ENCODE peak calls at places on chromosomes 16 and 17, in ten cellular contexts. X is astrocyte; M is SW 1271; V is NK-92 treated with Interleukin-12 subunit alpha and Interleukin-12 subunit beta, amount 100 ng/mL, for 24 hours; C is AML-193; B is SK-N-SH; G is iPS DF 6.9; P is H7; Y is brain microvascular endothelial cell; E is activated CD4-positive, alpha-beta T cell treated with anti-CD3 and anti-CD28 coated beads for 24 hours. Z is an unnamed sample.

GRCh38 chr17:64506201-64506575 is at the start of gene DDX5:
- DNase-seq in X (no peak), M (peak), V (peak), C (peak), B (peak), G (peak), P (peak), Y (peak), E (peak), Z (peak)

GRCh38 chr16:69150146-69150865 is 17.9 kb downstream of the UTP4 start:
- DNase-seq in X (peak), M (peak), V (no peak), C (peak), B (peak), G (no peak), P (peak), Y (peak), E (peak), Z (peak)

GRCh38 chr16:56032072-56032471 is 156.9 kb upstream of the CES5A start:
- DNase-seq in X (no peak), M (no peak), V (no peak), C (no peak), B (no peak), G (no peak), P (no peak), Y (no peak), E (no peak), Z (no peak)

GRCh38 chr17:41457656-41458055 is 9.5 kb downstream of the KRT32 start:
- DNase-seq in X (no peak), M (no peak), V (no peak), C (no peak), B (no peak), G (no peak), P (no peak), Y (no peak), E (no peak), Z (no peak)

GRCh38 chr17:64003526-64004121 is 5.5 kb downstream of the PRR29 start:
- DNase-seq in X (no peak), M (no peak), V (no peak), C (no peak), B (peak), G (no peak), P (peak), Y (no peak), E (no peak), Z (no peak)

GRCh38 chr17:3037259-3037658 is 26.1 kb downstream of the OR1D5 start:
- DNase-seq in X (no peak), M (no peak), V (no peak), C (no peak), B (no peak), G (no peak), P (no peak), Y (no peak), E (no peak), Z (no peak)

GRCh38 chr16:55120408-55120807 is 189.7 kb downstream of the IRX5 start:
- DNase-seq in X (no peak), M (no peak), V (peak), C (no peak), B (peak), G (no peak), P (peak), Y (no peak), E (no peak), Z (no peak)

GRCh38 chr17:73343168-73343634 is 31.4 kb upstream of the CDC42EP4 start:
- DNase-seq in X (peak), M (no peak), V (no peak), C (no peak), B (peak), G (no peak), P (peak), Y (peak), E (no peak), Z (no peak)

GRCh38 chr17:36703860-36704266 is 102.5 kb downstream of the MRM1 start:
- DNase-seq in X (peak), M (no peak), V (no peak), C (no peak), B (peak), G (no peak), P (peak), Y (peak), E (peak), Z (no peak)

GRCh38 chr17:3911271-3912053 is 4.8 kb downstream of the P2RX1 start:
- DNase-seq in X (no peak), M (no peak), V (no peak), C (no peak), B (no peak), G (no peak), P (peak), Y (no peak), E (peak), Z (no peak)

GRCh38 chr17:34850023-34850422 is 111.2 kb downstream of the CCT6B start:
- DNase-seq in X (no peak), M (no peak), V (no peak), C (no peak), B (no peak), G (no peak), P (no peak), Y (no peak), E (no peak), Z (no peak)

GRCh38 chr16:82203198-82203597 is 33.2 kb upstream of the MPHOSPH6 start:
- DNase-seq in X (no peak), M (no peak), V (no peak), C (no peak), B (no peak), G (no peak), P (no peak), Y (no peak), E (no peak), Z (no peak)

GRCh38 chr17:55463600-55463999 is 42.0 kb upstream of the MMD start:
- DNase-seq in X (no peak), M (no peak), V (no peak), C (no peak), B (no peak), G (no peak), P (no peak), Y (no peak), E (no peak), Z (no peak)

GRCh38 chr17:59601130-59601529 is 18.6 kb upstream of the CLTC start:
- DNase-seq in X (no peak), M (no peak), V (no peak), C (no peak), B (no peak), G (no peak), P (no peak), Y (no peak), E (no peak), Z (no peak)

GRCh38 chr16:64455275-64455674 is 666.6 kb downstream of the CDH11 start:
- DNase-seq in X (peak), M (no peak), V (no peak), C (no peak), B (no peak), G (no peak), P (no peak), Y (no peak), E (no peak), Z (no peak)

GRCh38 chr16:52676951-52677350 is 130.0 kb upstream of the TOX3 start:
- DNase-seq in X (no peak), M (no peak), V (no peak), C (no peak), B (no peak), G (no peak), P (no peak), Y (no peak), E (no peak), Z (no peak)

GRCh38 chr16:20910781-20911321 is 10.3 kb downstream of the LYRM1 start:
- DNase-seq in X (peak), M (peak), V (no peak), C (peak), B (no peak), G (no peak), P (no peak), Y (peak), E (no peak), Z (peak)

GRCh38 chr17:9473716-9474115 is 101.9 kb downstream of the STX8 start:
- DNase-seq in X (peak), M (no peak), V (no peak), C (no peak), B (no peak), G (no peak), P (no peak), Y (peak), E (no peak), Z (no peak)

GRCh38 chr16:727291-727977 is 528 bp downstream of the HAGHL start:
- DNase-seq in X (no peak), M (no peak), V (no peak), C (peak), B (peak), G (no peak), P (peak), Y (no peak), E (no peak), Z (no peak)

GRCh38 chr17:3669085-3669347 is 404 bp downstream of the EMC6 start:
- DNase-seq in X (no peak), M (no peak), V (no peak), C (no peak), B (no peak), G (no peak), P (no peak), Y (no peak), E (no peak), Z (no peak)

GRCh38 chr17:65265276-65265675 is 128.1 kb downstream of the RGS9 start:
- DNase-seq in X (no peak), M (no peak), V (no peak), C (no peak), B (no peak), G (no peak), P (no peak), Y (no peak), E (no peak), Z (no peak)

GRCh38 chr17:68148936-68149335 is 98.9 kb upstream of the AMZ2 start:
- DNase-seq in X (no peak), M (no peak), V (no peak), C (no peak), B (no peak), G (no peak), P (no peak), Y (no peak), E (no peak), Z (no peak)

GRCh38 chr17:49390548-49391324 is 23.9 kb downstream of the PHB1 start:
- DNase-seq in X (no peak), M (no peak), V (no peak), C (peak), B (no peak), G (no peak), P (no peak), Y (no peak), E (no peak), Z (peak)

GRCh38 chr17:30336369-30337171 is 2.7 kb upstream of the TMIGD1 start:
- DNase-seq in X (peak), M (peak), V (peak), C (peak), B (peak), G (peak), P (peak), Y (peak), E (peak), Z (peak)

GRCh38 chr17:40511136-40511535 is 9.7 kb upstream of the TNS4 start:
- DNase-seq in X (no peak), M (no peak), V (no peak), C (no peak), B (no peak), G (no peak), P (no peak), Y (no peak), E (no peak), Z (no peak)

GRCh38 chr17:7307686-7308624 is 527 bp downstream of the EIF5A start:
- DNase-seq in X (no peak), M (no peak), V (no peak), C (no peak), B (peak), G (no peak), P (peak), Y (no peak), E (no peak), Z (peak)

GRCh38 chr17:33233855-33234228 is 59.3 kb downstream of the ASIC2 start:
- DNase-seq in X (no peak), M (no peak), V (no peak), C (no peak), B (peak), G (no peak), P (no peak), Y (no peak), E (no peak), Z (no peak)

GRCh38 chr17:4004517-4005295 is 40.5 kb upstream of the ATP2A3 start:
- DNase-seq in X (no peak), M (no peak), V (no peak), C (peak), B (peak), G (no peak), P (peak), Y (no peak), E (peak), Z (peak)

GRCh38 chr17:32741381-32741780 is 135.5 kb downstream of the MYO1D start:
- DNase-seq in X (no peak), M (no peak), V (no peak), C (no peak), B (no peak), G (no peak), P (no peak), Y (no peak), E (no peak), Z (no peak)

GRCh38 chr16:85750827-85751641 is at the start of gene C16orf74:
- DNase-seq in X (no peak), M (peak), V (no peak), C (peak), B (peak), G (no peak), P (peak), Y (no peak), E (no peak), Z (no peak)

GRCh38 chr17:74383140-74383539 is 15.8 kb downstream of the GPR142 start:
- DNase-seq in X (no peak), M (no peak), V (no peak), C (no peak), B (no peak), G (no peak), P (no peak), Y (no peak), E (no peak), Z (no peak)

Z was measured in GDM1.